ENCODE peak calls at places on chromosomes 11 and 22, in nine cellular contexts. D is A172; I is C1 segment of cervical spinal cord; L is GM13976; Y is HFFc6; M is astrocyte of the spinal cord; P is activated naive CD4-positive, alpha-beta T cell treated with anti-CD3 and anti-CD28 coated beads, Interleukin-2, amount 50 U/mL, for 72 hours; C is H4; Q is NCI-H524. V is an unnamed sample.

GRCh38 chr11:62588966-62589637 is 2.2 kb downstream of the TUT1 start:
- DNase-seq in D (no peak), I (no peak), L (no peak), Y (peak), M (no peak), P (peak), C (no peak), Q (no peak), V (no peak)

GRCh38 chr11:1059759-1060158 is 14.9 kb upstream of the MUC2 start:
- DNase-seq in D (no peak), I (no peak), L (no peak), Y (no peak), M (no peak), P (no peak), C (no peak), Q (peak), V (peak)

GRCh38 chr22:18156878-18157713 is 7.1 kb downstream of the USP18 start:
- DNase-seq in D (peak), I (peak), L (peak), Y (peak), M (peak), P (peak), C (peak), Q (peak), V (peak)

GRCh38 chr11:95829580-95830259 is 39.4 kb downstream of the CEP57 start:
- DNase-seq in D (no peak), I (no peak), L (no peak), Y (peak), M (peak), P (no peak), C (no peak), Q (no peak), V (no peak)

GRCh38 chr22:48907591-48907990 is 920.1 kb downstream of the BRD1 start:
- DNase-seq in D (no peak), I (no peak), L (no peak), Y (no peak), M (no peak), P (no peak), C (no peak), Q (no peak), V (no peak)

GRCh38 chr11:124657922-124658321 is 15.6 kb downstream of the SIAE start:
- DNase-seq in D (no peak), I (no peak), L (no peak), Y (no peak), M (no peak), P (no peak), C (no peak), Q (peak), V (no peak)

GRCh38 chr22:37420656-37421467 is 6.4 kb downstream of the ELFN2 start:
- DNase-seq in D (no peak), I (no peak), L (no peak), Y (no peak), M (no peak), P (no peak), C (no peak), Q (no peak), V (no peak)

GRCh38 chr11:71343828-71344400 is 91.5 kb upstream of the SHANK2 start:
- DNase-seq in D (no peak), I (no peak), L (no peak), Y (no peak), M (no peak), P (no peak), C (no peak), Q (no peak), V (peak)

GRCh38 chr11:111449158-111449557 is 63.0 kb downstream of the BTG4 start:
- DNase-seq in D (no peak), I (no peak), L (no peak), Y (no peak), M (no peak), P (no peak), C (no peak), Q (no peak), V (no peak)

GRCh38 chr11:93329936-93330445 is 551 bp upstream of the DEUP1 start:
- DNase-seq in D (no peak), I (no peak), L (no peak), Y (no peak), M (peak), P (no peak), C (no peak), Q (peak), V (no peak)

GRCh38 chr11:104191124-104191523 is 27.2 kb upstream of the PDGFD start:
- DNase-seq in D (no peak), I (no peak), L (no peak), Y (peak), M (peak), P (no peak), C (no peak), Q (no peak), V (no peak)